ENCODE peak calls at places on chromosomes 5 and 9, in five cellular contexts. F is fibroblast of pulmonary artery, N is HS-5, V is mucosa of gallbladder, X is EH. Z is an unnamed sample.

GRCh38 chr5:135824541-135825041 is 9.9 kb upstream of the SLC25A48 start:
- DNase-seq in X (no peak), F (no peak), N (no peak), V (no peak), Z (no peak)

GRCh38 chr5:124651663-124652513 is 94.6 kb downstream of the ZNF608 start:
- DNase-seq in V (peak; percentile 81), F (peak; percentile 79), X (peak; percentile 25), N (no peak), Z (peak; percentile 92)

GRCh38 chr5:127019928-127020327 is 10.4 kb downstream of the MARCHF3 start:
- DNase-seq in V (no peak), F (no peak), N (no peak), X (no peak), Z (no peak)

GRCh38 chr9:13648676-13649075 is 369.2 kb upstream of the MPDZ start:
- DNase-seq in F (no peak), V (no peak), X (no peak), N (no peak), Z (no peak)

GRCh38 chr5:55445817-55446216 is 88.9 kb downstream of the PLPP1 start:
- DNase-seq in X (no peak), N (no peak), V (no peak), F (no peak), Z (no peak)

GRCh38 chr5:158406884-158407790 is 548.2 kb upstream of the CLINT1 start:
- DNase-seq in X (peak; percentile 83), F (peak; percentile 78), N (peak; percentile 78), V (no peak), Z (no peak)

GRCh38 chr9:32380944-32381343 is 3.5 kb upstream of the ACO1 start:
- DNase-seq in N (no peak), X (no peak), V (no peak), F (no peak), Z (no peak)

GRCh38 chr9:100098241-100098886 is 436 bp downstream of the ERP44 start:
- DNase-seq in N (peak; percentile 20), X (peak; percentile 72), V (peak; percentile 61), F (peak; percentile 50), Z (no peak)

GRCh38 chr5:57210633-57211032 is 36.8 kb downstream of the GPBP1 start:
- DNase-seq in V (no peak), F (no peak), N (no peak), X (no peak), Z (no peak)

GRCh38 chr9:92590386-92590785 is 54.6 kb upstream of the ECM2 start:
- DNase-seq in F (peak; percentile 83), V (peak; percentile 53), N (no peak), X (peak; percentile 33), Z (peak; percentile 83)

GRCh38 chr5:179914032-179914755 is 6.5 kb upstream of the TBC1D9B start:
- DNase-seq in V (no peak), X (peak; percentile 79), F (peak; percentile 9), N (peak; percentile 73), Z (no peak)

GRCh38 chr5:21236896-21237830 is 1249.2 kb upstream of the CDH18 start:
- DNase-seq in V (no peak), X (no peak), N (peak; percentile 51), F (peak; percentile 53), Z (no peak)

GRCh38 chr9:83339435-83339834 is 198.8 kb downstream of the FRMD3 start:
- DNase-seq in X (peak; percentile 49), V (no peak), F (no peak), N (no peak), Z (peak; percentile 44)

Z was measured in heart left ventricle.